ENCODE peak calls at places on chromosome 18, in seven cellular contexts. G is IMR-90, L is mesendoderm, X is neuronal stem cell, N is mesenchymal stem cell, Q is H1, E is trophoblast cell. B is an unnamed sample.

GRCh38 chr18:77422974-77423373 is 173.3 kb downstream of the GALR1 start:
- DNase-seq in G (no peak), L (peak), X (no peak), N (no peak), Q (no peak), E (no peak), B (no peak)

GRCh38 chr18:67669993-67670671 is 153.6 kb upstream of the DSEL start:
- DNase-seq in G (peak), L (no peak), X (no peak), N (peak), Q (no peak), E (peak), B (no peak)

GRCh38 chr18:3451989-3452749 is 2.2 kb downstream of the TGIF1 start:
- DNase-seq in G (peak), L (peak), X (peak), N (peak), Q (peak), E (peak), B (no peak)

GRCh38 chr18:79321625-79322024 is 74.1 kb upstream of the NFATC1 start:
- DNase-seq in G (peak), L (no peak), X (no peak), N (peak), Q (no peak), E (no peak), B (no peak)

GRCh38 chr18:41828137-41828536 is 126.9 kb upstream of the PIK3C3 start:
- DNase-seq in G (no peak), L (peak), X (no peak), N (no peak), Q (no peak), E (no peak), B (no peak)

GRCh38 chr18:8188196-8188595 is 421.0 kb upstream of the RAB12 start:
- DNase-seq in G (peak), L (no peak), X (no peak), N (no peak), Q (no peak), E (peak), B (no peak)

GRCh38 chr18:50096766-50097435 is 98.0 kb downstream of the MYO5B start:
- DNase-seq in G (no peak), L (no peak), X (no peak), N (no peak), Q (no peak), E (no peak), B (no peak)

GRCh38 chr18:51721388-51721787 is 523.9 kb upstream of the MEX3C start:
- DNase-seq in G (no peak), L (no peak), X (no peak), N (no peak), Q (no peak), E (no peak), B (no peak)

GRCh38 chr18:46750626-46751025 is 6.2 kb downstream of the ST8SIA5 start:
- DNase-seq in G (no peak), L (no peak), X (no peak), N (no peak), Q (no peak), E (no peak), B (no peak)

GRCh38 chr18:64332851-64333250 is 184.0 kb upstream of the LINC00305 start:
- DNase-seq in G (no peak), L (no peak), X (no peak), N (no peak), Q (no peak), E (no peak), B (no peak)

GRCh38 chr18:28791101-28791500 is 614.2 kb upstream of the CDH2 start:
- DNase-seq in G (no peak), L (no peak), X (no peak), N (no peak), Q (no peak), E (no peak), B (no peak)

GRCh38 chr18:9825571-9826073 is 60.2 kb upstream of the TXNDC2 start:
- DNase-seq in G (peak), L (no peak), X (no peak), N (peak), Q (no peak), E (peak), B (no peak)

GRCh38 chr18:70197042-70197441 is 8.4 kb downstream of the RTTN start:
- DNase-seq in G (peak), L (no peak), X (no peak), N (no peak), Q (no peak), E (no peak), B (no peak)

GRCh38 chr18:62744076-62744705 is 28.9 kb downstream of the PHLPP1 start:
- DNase-seq in G (peak), L (no peak), X (no peak), N (no peak), Q (no peak), E (peak), B (no peak)

GRCh38 chr18:34354351-34354750 is 129.6 kb upstream of the NOL4 start:
- DNase-seq in G (no peak), L (no peak), X (no peak), N (no peak), Q (no peak), E (no peak), B (no peak)

GRCh38 chr18:45993441-45993840 is 26.3 kb upstream of the EPG5 start:
- DNase-seq in G (peak), L (peak), X (no peak), N (peak), Q (no peak), E (peak), B (no peak)

GRCh38 chr18:79817607-79817998 is 19.9 kb downstream of the KCNG2 start:
- DNase-seq in G (no peak), L (no peak), X (no peak), N (no peak), Q (no peak), E (no peak), B (no peak)

GRCh38 chr18:2961828-2962227 is 51.1 kb downstream of the LPIN2 start:
- DNase-seq in G (peak), L (no peak), X (no peak), N (peak), Q (no peak), E (no peak), B (no peak)

GRCh38 chr18:44819944-44820510 is 139.3 kb downstream of the SETBP1 start:
- DNase-seq in G (no peak), L (peak), X (no peak), N (no peak), Q (no peak), E (no peak), B (no peak)

GRCh38 chr18:53886066-53886465 is 338.4 kb downstream of the MBD2 start:
- DNase-seq in G (no peak), L (no peak), X (no peak), N (no peak), Q (no peak), E (no peak), B (no peak)

GRCh38 chr18:7760967-7761946 is 194.1 kb downstream of the PTPRM start:
- DNase-seq in G (peak), L (no peak), X (no peak), N (peak), Q (no peak), E (no peak), B (no peak)

GRCh38 chr18:28766721-28767120 is 589.8 kb upstream of the CDH2 start:
- DNase-seq in G (peak), L (no peak), X (no peak), N (peak), Q (no peak), E (no peak), B (no peak)

GRCh38 chr18:76713432-76713831 is 108.9 kb upstream of the ZNF236 start:
- DNase-seq in G (no peak), L (no peak), X (no peak), N (no peak), Q (no peak), E (no peak), B (no peak)

GRCh38 chr18:31741096-31741735 is 19.5 kb downstream of the SLC25A52 start:
- DNase-seq in G (peak), L (peak), X (peak), N (peak), Q (peak), E (peak), B (peak)

GRCh38 chr18:79571221-79572092 is 108.1 kb upstream of the CTDP1 start:
- DNase-seq in G (no peak), L (no peak), X (no peak), N (no peak), Q (peak), E (no peak), B (peak)

GRCh38 chr18:4283746-4284291 is 171.3 kb downstream of the DLGAP1 start:
- DNase-seq in G (no peak), L (no peak), X (no peak), N (no peak), Q (no peak), E (no peak), B (no peak)

GRCh38 chr18:34901299-34901698 is 139.9 kb upstream of the MAPRE2 start:
- DNase-seq in G (peak), L (no peak), X (no peak), N (no peak), Q (no peak), E (no peak), B (no peak)

GRCh38 chr18:72692086-72692485 is 147.9 kb upstream of the CBLN2 start:
- DNase-seq in G (no peak), L (peak), X (no peak), N (no peak), Q (peak), E (no peak), B (peak)

GRCh38 chr18:34039194-34039593 is 185.5 kb downstream of the NOL4 start:
- DNase-seq in G (no peak), L (peak), X (no peak), N (peak), Q (no peak), E (no peak), B (no peak)

GRCh38 chr18:5467666-5468065 is 76.1 kb downstream of the EPB41L3 start:
- DNase-seq in G (no peak), L (no peak), X (no peak), N (no peak), Q (no peak), E (no peak), B (no peak)

GRCh38 chr18:31325051-31325450 is 7.1 kb downstream of the DSG1 start:
- DNase-seq in G (peak), L (no peak), X (no peak), N (peak), Q (no peak), E (no peak), B (no peak)

GRCh38 chr18:41858761-41859555 is 96.1 kb upstream of the PIK3C3 start:
- DNase-seq in G (no peak), L (peak), X (no peak), N (no peak), Q (no peak), E (no peak), B (no peak)

GRCh38 chr18:24570716-24571115 is 110.3 kb downstream of the HRH4 start:
- DNase-seq in G (no peak), L (no peak), X (no peak), N (no peak), Q (no peak), E (no peak), B (no peak)

GRCh38 chr18:61785588-61785987 is 107.2 kb downstream of the RNF152 start:
- DNase-seq in G (no peak), L (no peak), X (no peak), N (peak), Q (no peak), E (no peak), B (no peak)

GRCh38 chr18:77103991-77104521 is 28.5 kb downstream of the MBP start:
- DNase-seq in G (no peak), L (no peak), X (no peak), N (peak), Q (no peak), E (no peak), B (no peak)

GRCh38 chr18:43931439-43931838 is 654.1 kb upstream of the SYT4 start:
- DNase-seq in G (no peak), L (no peak), X (no peak), N (no peak), Q (no peak), E (no peak), B (no peak)

GRCh38 chr18:505483-506122 is 5.1 kb upstream of the COLEC12 start:
- DNase-seq in G (no peak), L (peak), X (no peak), N (no peak), Q (no peak), E (no peak), B (no peak)

DNA sequence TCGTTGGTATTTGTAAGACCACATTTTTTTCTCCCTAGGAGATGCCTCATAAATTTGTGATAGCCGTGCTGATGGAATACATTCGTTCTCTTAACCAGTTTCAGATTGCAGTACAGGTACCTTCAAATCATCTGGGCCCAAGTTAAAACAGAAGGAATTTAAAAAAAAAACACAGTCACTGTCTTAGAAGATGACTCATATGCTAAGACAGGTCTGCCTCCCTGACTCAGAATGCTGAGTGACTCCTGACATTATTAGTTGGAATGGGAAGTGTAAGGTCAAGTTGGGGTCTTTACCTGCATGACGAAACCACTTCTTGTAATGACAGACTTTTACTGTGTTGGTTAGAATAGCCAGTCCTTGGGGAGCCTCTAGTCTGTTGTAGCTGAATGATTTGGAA is 26.3 kb downstream of the RMC1 start:
- DNase-seq in G (peak), L (peak), X (no peak), N (peak), Q (no peak), E (peak), B (no peak)
- H2AK5ac ChIP-seq in G (no peak), L (no peak), X (no peak), N (no peak), Q (no peak), E (no peak), B (no peak)

DNA sequence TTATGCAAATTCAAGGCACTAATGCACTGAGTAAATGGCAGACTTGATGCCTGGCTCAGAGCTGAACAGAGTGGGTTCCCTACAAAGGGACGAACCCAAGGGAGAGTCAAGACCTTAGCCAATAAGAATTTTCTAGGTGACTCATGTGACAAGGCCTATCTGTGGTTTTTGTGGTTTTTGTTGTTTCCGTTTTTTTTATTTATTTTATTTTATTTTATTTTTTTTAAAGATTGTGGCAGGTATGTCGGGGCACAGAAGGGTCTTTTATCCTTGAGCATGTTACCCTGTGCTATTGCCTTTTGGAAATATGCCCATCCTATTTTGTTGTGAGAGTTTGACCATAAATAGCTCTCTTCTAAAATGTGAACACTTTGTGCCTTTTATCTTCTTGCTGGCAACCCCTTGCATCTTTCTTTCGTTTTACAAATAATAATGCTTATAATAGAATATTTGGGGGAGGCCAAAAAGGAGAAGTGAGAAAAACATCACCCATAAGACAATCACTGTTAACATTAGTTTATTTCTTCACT is 113.4 kb upstream of the AQP4 start:
- DNase-seq in G (no peak), L (no peak), X (no peak), N (no peak), Q (no peak), E (no peak), B (no peak)
- H3K4ac ChIP-seq in G (no peak), L (no peak), X (no peak), N (no peak), Q (no peak), E (no peak), B (no peak)

GRCh38 chr18:48528861-48529260 is 10.0 kb upstream of the CTIF start:
- DNase-seq in G (no peak), L (no peak), X (no peak), N (no peak), Q (no peak), E (no peak), B (no peak)
- H2AK5ac ChIP-seq in G (peak), L (no peak), X (no peak), N (no peak), Q (no peak), E (no peak), B (no peak)

GRCh38 chr18:58593930-58594329 is 35.0 kb downstream of the ALPK2 start:
- DNase-seq in G (peak), L (no peak), X (no peak), N (no peak), Q (no peak), E (no peak), B (no peak)
- H3K4ac ChIP-seq in G (no peak), L (no peak), X (no peak), N (no peak), Q (no peak), E (no peak), B (no peak)

DNA sequence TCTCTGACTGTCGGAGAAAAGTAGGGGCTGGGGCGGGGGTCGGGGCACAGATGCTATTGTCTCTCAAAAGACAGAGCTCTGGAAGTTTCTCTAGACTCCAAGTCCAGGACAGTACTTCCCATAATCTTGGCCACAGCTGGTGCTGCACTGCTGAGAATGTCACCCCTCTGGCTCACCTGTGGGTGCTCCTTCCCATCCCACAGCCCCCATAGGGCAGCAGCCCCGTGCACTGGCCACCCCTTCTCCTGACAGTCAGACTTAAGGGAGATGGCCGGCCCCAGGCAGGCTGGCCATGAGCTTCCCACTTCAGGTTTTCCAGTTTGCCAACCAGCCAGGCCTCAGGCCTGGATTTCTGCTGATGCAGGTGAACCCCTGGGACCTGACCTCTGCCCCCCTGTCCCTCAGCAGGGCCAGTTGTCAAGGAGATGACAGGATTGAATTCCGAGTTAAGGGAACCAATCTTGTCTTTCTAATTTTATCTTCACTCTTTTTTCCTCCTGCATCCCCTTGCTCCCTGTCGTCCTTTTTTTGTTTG is 30.2 kb upstream of the BOD1L2 start:
- DNase-seq in G (no peak), L (no peak), X (no peak), N (no peak), Q (no peak), E (no peak), B (no peak)
- H2AK5ac ChIP-seq in G (no peak), L (no peak), X (peak), N (no peak), Q (no peak), E (no peak), B (no peak)

DNA sequence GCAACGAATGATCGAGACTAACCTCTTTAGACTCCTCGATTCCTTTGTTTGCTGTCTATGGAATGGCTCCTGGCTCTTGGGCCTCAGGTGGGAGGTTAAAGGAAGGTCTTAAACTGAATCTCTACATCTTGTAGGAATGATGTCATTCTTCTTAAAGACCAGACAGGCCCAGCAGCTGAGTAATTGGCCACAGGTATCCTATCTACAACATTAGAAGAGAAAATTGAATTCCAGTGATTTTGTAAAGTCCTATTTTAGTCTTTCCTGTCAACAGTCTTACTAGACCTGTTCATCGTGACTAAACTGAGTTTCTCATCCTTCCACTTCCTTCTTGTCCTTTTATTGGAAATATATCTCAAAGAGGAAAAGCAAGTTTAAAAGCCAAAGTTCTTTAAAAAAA is 274.8 kb downstream of the ALPK2 start:
- DNase-seq in G (no peak), L (no peak), X (no peak), N (no peak), Q (no peak), E (peak), B (no peak)
- H3K4ac ChIP-seq in G (no peak), L (no peak), X (no peak), N (no peak), Q (no peak), E (no peak), B (no peak)

GRCh38 chr18:60686142-60686541 is 313.6 kb upstream of the MC4R start:
- DNase-seq in G (no peak), L (peak), X (no peak), N (no peak), Q (no peak), E (no peak), B (no peak)
- H2AK5ac ChIP-seq in G (no peak), L (no peak), X (no peak), N (no peak), Q (no peak), E (no peak), B (no peak)

GRCh38 chr18:37566479-37567060 is 972 bp upstream of the CELF4 start:
- DNase-seq in G (no peak), L (no peak), X (no peak), N (no peak), Q (no peak), E (no peak), B (no peak)
- H3K4ac ChIP-seq in G (no peak), L (no peak), X (no peak), N (no peak), Q (no peak), E (no peak), B (no peak)

GRCh38 chr18:75231053-75231406 is 20.4 kb downstream of the TSHZ1 start:
- DNase-seq in G (no peak), L (no peak), X (no peak), N (no peak), Q (no peak), E (no peak), B (no peak)
- H2AK5ac ChIP-seq in G (no peak), L (no peak), X (no peak), N (no peak), Q (no peak), E (no peak), B (no peak)

GRCh38 chr18:10851824-10852225 is 297.5 kb downstream of the PIEZO2 start:
- DNase-seq in G (peak), L (peak), X (peak), N (peak), Q (no peak), E (no peak), B (no peak)

GRCh38 chr18:10856146-10856545 is 293.2 kb downstream of the PIEZO2 start:
- DNase-seq in G (no peak), L (no peak), X (no peak), N (no peak), Q (no peak), E (no peak), B (no peak)

GRCh38 chr18:10850828-10851227 is 298.5 kb downstream of the PIEZO2 start:
- DNase-seq in G (no peak), L (no peak), X (no peak), N (peak), Q (no peak), E (no peak), B (no peak)

GRCh38 chr18:10852610-10853303 is 296.6 kb downstream of the PIEZO2 start:
- DNase-seq in G (no peak), L (no peak), X (no peak), N (no peak), Q (no peak), E (no peak), B (no peak)

GRCh38 chr18:10850216-10850615 is 299.2 kb downstream of the PIEZO2 start:
- DNase-seq in G (no peak), L (no peak), X (no peak), N (no peak), Q (no peak), E (no peak), B (no peak)
- H3K4ac ChIP-seq in G (no peak), L (no peak), X (no peak), N (no peak), Q (no peak), E (no peak), B (no peak)

B was measured in H9.